ENCODE peak calls at places on chromosomes 2 and 18, in four cellular contexts. One of them, this sample, is unnamed.

GRCh38 chr18:79789091-79789891 is 8.4 kb upstream of the KCNG2 start:
- DNase-seq in IMR-90: no peak
- DNase-seq in left lung: no peak
- DNase-seq in tibial nerve: no peak
- DNase-seq in this sample: peak; percentile 46

GRCh38 chr2:3099860-3100234 is 277.8 kb downstream of the EIPR1 start:
- DNase-seq in IMR-90: no peak
- DNase-seq in left lung: no peak
- DNase-seq in tibial nerve: no peak
- DNase-seq in this sample: peak; percentile 35

GRCh38 chr2:114857196-114857595 is 414.8 kb downstream of the DPP10 start:
- DNase-seq in IMR-90: no peak
- DNase-seq in left lung: no peak
- DNase-seq in tibial nerve: no peak
- DNase-seq in this sample: no peak

GRCh38 chr2:26583381-26583911 is 57.7 kb downstream of the CIB4 start:
- DNase-seq in IMR-90: no peak
- DNase-seq in left lung: peak; percentile 45
- DNase-seq in tibial nerve: no peak
- DNase-seq in this sample: peak; percentile 48

GRCh38 chr18:36127866-36128845 is 984 bp downstream of the SLC39A6 start:
- DNase-seq in IMR-90: peak; percentile 69
- DNase-seq in left lung: no peak
- DNase-seq in tibial nerve: no peak
- DNase-seq in this sample: no peak

GRCh38 chr2:238510911-238511613 is 84.3 kb downstream of the ASB1 start:
- DNase-seq in IMR-90: no peak
- DNase-seq in left lung: no peak
- DNase-seq in tibial nerve: no peak
- DNase-seq in this sample: peak; percentile 55

GRCh38 chr18:2958819-2959298 is 54.1 kb downstream of the LPIN2 start:
- DNase-seq in IMR-90: peak; percentile 63
- DNase-seq in left lung: no peak
- DNase-seq in tibial nerve: no peak
- DNase-seq in this sample: no peak

GRCh38 chr2:191190861-191191552 is 40.2 kb upstream of the STAT4 start:
- DNase-seq in IMR-90: no peak
- DNase-seq in left lung: no peak
- DNase-seq in tibial nerve: no peak
- DNase-seq in this sample: no peak

GRCh38 chr2:46831037-46831868 is 84.4 kb downstream of the MCFD2 start:
- DNase-seq in IMR-90: peak; percentile 76
- DNase-seq in left lung: no peak
- DNase-seq in tibial nerve: no peak
- DNase-seq in this sample: peak; percentile 7

GRCh38 chr2:30927561-30928075 is 120.4 kb upstream of the CAPN13 start:
- DNase-seq in IMR-90: no peak
- DNase-seq in left lung: no peak
- DNase-seq in tibial nerve: no peak
- DNase-seq in this sample: no peak

GRCh38 chr2:234483568-234484251 is 13.2 kb downstream of the ARL4C start:
- DNase-seq in IMR-90: no peak
- DNase-seq in left lung: no peak
- DNase-seq in tibial nerve: no peak
- DNase-seq in this sample: no peak

GRCh38 chr2:101909760-101910159 is 82.0 kb upstream of the IL1R2 start:
- DNase-seq in IMR-90: no peak
- DNase-seq in left lung: no peak
- DNase-seq in tibial nerve: no peak
- DNase-seq in this sample: no peak

GRCh38 chr2:104919127-104919526 is 65.2 kb downstream of the POU3F3 start:
- DNase-seq in IMR-90: no peak
- DNase-seq in left lung: no peak
- DNase-seq in tibial nerve: no peak
- DNase-seq in this sample: no peak

GRCh38 chr2:224354631-224355211 is 47.2 kb downstream of the FAM124B start:
- DNase-seq in IMR-90: no peak
- DNase-seq in left lung: no peak
- DNase-seq in tibial nerve: no peak
- DNase-seq in this sample: no peak

GRCh38 chr2:121004950-121005349 is 269.3 kb downstream of the GLI2 start:
- DNase-seq in IMR-90: no peak
- DNase-seq in left lung: no peak
- DNase-seq in tibial nerve: no peak
- DNase-seq in this sample: no peak

GRCh38 chr18:11512096-11513030 is 97.0 kb upstream of the SLC35G4 start:
- DNase-seq in IMR-90: no peak
- DNase-seq in left lung: no peak
- DNase-seq in tibial nerve: no peak
- DNase-seq in this sample: no peak

GRCh38 chr18:48314694-48315093 is 94.5 kb downstream of the ZBTB7C start:
- DNase-seq in IMR-90: no peak
- DNase-seq in left lung: no peak
- DNase-seq in tibial nerve: no peak
- DNase-seq in this sample: no peak

GRCh38 chr2:25286025-25286400 is 55.7 kb downstream of the DNMT3A start:
- DNase-seq in IMR-90: no peak
- DNase-seq in left lung: no peak
- DNase-seq in tibial nerve: no peak
- DNase-seq in this sample: no peak

GRCh38 chr2:57696016-57696415 is 350.6 kb upstream of the VRK2 start:
- DNase-seq in IMR-90: peak; percentile 1
- DNase-seq in left lung: no peak
- DNase-seq in tibial nerve: no peak
- DNase-seq in this sample: no peak

GRCh38 chr2:231369580-231370428 is 25.7 kb upstream of the B3GNT7 start:
- DNase-seq in IMR-90: no peak
- DNase-seq in left lung: peak; percentile 10
- DNase-seq in tibial nerve: no peak
- DNase-seq in this sample: no peak

GRCh38 chr18:2982452-2983172 is 30.3 kb downstream of the LPIN2 start:
- DNase-seq in IMR-90: no peak
- DNase-seq in left lung: no peak
- DNase-seq in tibial nerve: no peak
- DNase-seq in this sample: no peak

GRCh38 chr18:54647176-54647575 is 56.1 kb downstream of the DYNAP start:
- DNase-seq in IMR-90: peak; percentile 4
- DNase-seq in left lung: no peak
- DNase-seq in tibial nerve: no peak
- DNase-seq in this sample: no peak

GRCh38 chr2:96523659-96524481 is 12.7 kb upstream of the ARID5A start:
- DNase-seq in IMR-90: peak; percentile 24
- DNase-seq in left lung: no peak
- DNase-seq in tibial nerve: no peak
- DNase-seq in this sample: peak; percentile 48

GRCh38 chr2:45010706-45011036 is 1.4 kb upstream of the SIX2 start:
- DNase-seq in IMR-90: no peak
- DNase-seq in left lung: no peak
- DNase-seq in tibial nerve: no peak
- DNase-seq in this sample: no peak

GRCh38 chr2:144382848-144383247 is 137.1 kb downstream of the ZEB2 start:
- DNase-seq in IMR-90: no peak
- DNase-seq in left lung: no peak
- DNase-seq in tibial nerve: no peak
- DNase-seq in this sample: no peak

GRCh38 chr2:75853441-75853840 is 142.7 kb upstream of the GCFC2 start:
- DNase-seq in IMR-90: no peak
- DNase-seq in left lung: no peak
- DNase-seq in tibial nerve: no peak
- DNase-seq in this sample: no peak

DNA sequence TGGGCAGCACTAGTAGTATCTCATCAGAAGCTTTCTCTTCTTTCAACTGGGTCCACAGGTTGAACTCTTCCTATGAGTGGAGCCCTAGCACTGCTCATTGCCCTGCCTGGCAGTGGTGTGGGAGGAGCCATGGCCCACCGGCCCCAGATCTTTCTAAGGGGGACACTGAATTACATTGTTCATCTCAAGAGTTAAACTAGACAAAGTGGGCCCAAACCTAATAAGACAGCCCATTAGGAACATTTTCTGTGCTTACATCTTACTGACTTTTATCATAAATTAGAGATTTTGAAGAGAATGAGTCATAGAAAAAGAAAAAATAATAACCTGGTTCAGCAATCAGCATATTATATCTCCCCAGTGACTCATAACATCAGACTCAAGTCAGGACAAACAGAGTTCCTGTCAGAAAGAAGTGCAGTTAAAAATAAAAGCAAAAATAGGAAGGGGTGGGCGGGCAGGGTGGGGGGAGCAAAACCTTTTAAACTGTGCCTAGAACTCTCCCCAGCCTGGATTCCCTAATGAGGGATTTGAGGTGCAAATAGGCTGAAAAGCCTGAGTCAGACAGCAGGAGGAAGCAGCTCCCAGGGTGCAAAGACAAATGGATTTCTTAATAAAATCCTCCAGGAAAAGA is 161.6 kb upstream of the TRIB2 start:
- DNase-seq in IMR-90: peak; percentile 80
- DNase-seq in left lung: no peak
- DNase-seq in tibial nerve: no peak
- DNase-seq in this sample: no peak
- TF ChIP-seq CTCF in IMR-90: no peak
- TF ChIP-seq CTCF in left lung: no peak
- TF ChIP-seq CTCF in tibial nerve: peak; percentile 7
- TF ChIP-seq CTCF in this sample: no peak

GRCh38 chr18:60654298-60654697 is 281.7 kb upstream of the MC4R start:
- DNase-seq in IMR-90: no peak
- DNase-seq in left lung: no peak
- DNase-seq in tibial nerve: no peak
- DNase-seq in this sample: no peak

GRCh38 chr18:60649107-60649506 is 276.5 kb upstream of the MC4R start:
- DNase-seq in IMR-90: no peak
- DNase-seq in left lung: no peak
- DNase-seq in tibial nerve: no peak
- DNase-seq in this sample: no peak

GRCh38 chr18:60649816-60650215 is 277.2 kb upstream of the MC4R start:
- DNase-seq in IMR-90: no peak
- DNase-seq in left lung: no peak
- DNase-seq in tibial nerve: no peak
- DNase-seq in this sample: no peak
- H3K27ac ChIP-seq in IMR-90: no peak overlapping the region
- H3K27ac ChIP-seq in left lung: no peak overlapping the region
- H3K27ac ChIP-seq in tibial nerve: no peak overlapping the region
- H3K27ac ChIP-seq in this sample: no peak overlapping the region

DNA sequence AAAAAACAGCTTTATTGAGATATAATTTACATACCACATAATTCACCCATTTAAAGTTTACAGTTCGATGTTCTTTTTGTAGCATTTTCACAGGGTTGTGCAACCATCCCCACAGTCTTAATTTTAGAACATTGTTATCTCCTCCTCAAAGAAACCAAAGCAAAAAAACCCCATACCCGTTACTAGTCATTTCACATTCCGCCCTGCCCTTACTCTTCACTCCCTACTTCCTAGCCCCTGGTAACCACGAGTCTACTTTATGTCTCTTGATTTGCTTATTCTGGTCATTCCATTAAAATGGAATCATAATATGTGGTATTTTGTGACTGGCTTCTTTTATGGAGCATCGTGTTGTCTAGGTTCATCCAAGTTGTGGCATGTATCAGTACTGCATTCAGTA is 137.7 kb downstream of the TANC1 start:
- DNase-seq in IMR-90: peak; percentile 75
- DNase-seq in left lung: no peak
- DNase-seq in tibial nerve: no peak
- DNase-seq in this sample: no peak
- H3K4me3 ChIP-seq in IMR-90: no peak overlapping the region
- H3K4me3 ChIP-seq in left lung: no peak overlapping the region
- H3K4me3 ChIP-seq in tibial nerve: no peak overlapping the region
- H3K4me3 ChIP-seq in this sample: no peak overlapping the region

DNA sequence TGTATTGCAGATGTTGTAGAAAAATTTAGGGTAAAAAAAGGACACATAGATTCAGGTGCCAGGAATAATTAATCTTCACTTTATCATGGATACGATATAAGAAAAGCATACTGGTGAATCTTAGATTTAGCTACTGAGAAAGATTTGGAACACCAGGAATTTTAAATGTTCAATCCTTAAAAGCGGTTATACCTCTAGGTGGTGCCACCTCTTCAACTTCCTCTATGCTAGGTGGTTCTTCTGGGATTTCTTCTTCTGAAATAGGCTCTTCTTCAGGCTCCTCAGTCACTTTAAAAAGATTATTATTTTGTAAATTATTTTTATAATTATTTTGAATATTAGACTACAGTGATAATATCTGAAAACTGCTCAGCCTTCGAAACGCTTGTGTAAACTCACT is 133.1 kb downstream of the TTN start:
- DNase-seq in IMR-90: no peak
- DNase-seq in left lung: no peak
- DNase-seq in tibial nerve: no peak
- DNase-seq in this sample: no peak
- TF ChIP-seq CTCF in IMR-90: no peak
- TF ChIP-seq CTCF in left lung: no peak
- TF ChIP-seq CTCF in tibial nerve: no peak
- TF ChIP-seq CTCF in this sample: no peak

This sample was measured in upper lobe of right lung.